ENCODE peak calls at places on chromosomes 6 and 20, in five cellular contexts. L is OCI-LY7, W is heart left ventricle, U is stomach, I is A549. B is an unnamed sample.

GRCh38 chr6:19759117-19759880 is 77.9 kb upstream of the ID4 start:
- DNase-seq in L (no peak), W (no peak), U (no peak), I (peak; percentile 11), B (peak; percentile 45)

GRCh38 chr6:136639671-136640070 is 89.4 kb upstream of the MAP7 start:
- DNase-seq in L (no peak), W (no peak), U (no peak), I (no peak), B (no peak)

GRCh38 chr6:42268016-42268834 is 50.6 kb upstream of the MRPS10 start:
- DNase-seq in L (no peak), W (no peak), U (no peak), I (no peak), B (no peak)

GRCh38 chr20:49843139-49843538 is 30.5 kb downstream of the SLC9A8 start:
- DNase-seq in L (no peak), W (no peak), U (no peak), I (no peak), B (no peak)

GRCh38 chr20:14775778-14776177 is 438.4 kb upstream of the FLRT3 start:
- DNase-seq in L (no peak), W (no peak), U (peak; percentile 58), I (peak; percentile 89), B (peak; percentile 27)

GRCh38 chr20:51220293-51220706 is 197.4 kb upstream of the KCNG1 start:
- DNase-seq in L (peak; percentile 24), W (no peak), U (peak; percentile 30), I (peak; percentile 33), B (peak; percentile 77)

GRCh38 chr20:15895560-15896084 is 677.6 kb downstream of the KIF16B start:
- DNase-seq in L (no peak), W (no peak), U (no peak), I (no peak), B (no peak)

GRCh38 chr20:33711446-33711738 is 8.7 kb downstream of the PXMP4 start:
- DNase-seq in L (no peak), W (no peak), U (no peak), I (no peak), B (no peak)

GRCh38 chr6:89999995-90000825 is 105.9 kb downstream of the GJA10 start:
- DNase-seq in L (no peak), W (no peak), U (no peak), I (no peak), B (no peak)

GRCh38 chr6:146620655-146621054 is 21.9 kb downstream of the ADGB start:
- DNase-seq in L (no peak), W (no peak), U (no peak), I (no peak), B (no peak)

GRCh38 chr20:41927189-41927588 is 309.0 kb upstream of the CHD6 start:
- DNase-seq in L (no peak), W (no peak), U (no peak), I (no peak), B (no peak)

GRCh38 chr6:22596011-22596410 is 26.6 kb downstream of the HDGFL1 start:
- DNase-seq in L (no peak), W (no peak), U (no peak), I (no peak), B (peak; percentile 18)

GRCh38 chr6:107102414-107102805 is 12.9 kb downstream of the BEND3 start:
- DNase-seq in L (peak; percentile 92), W (no peak), U (no peak), I (no peak), B (no peak)

GRCh38 chr20:59055302-59055701 is 12.7 kb upstream of the PRELID3B start:
- DNase-seq in L (peak; percentile 33), W (no peak), U (no peak), I (peak; percentile 30), B (no peak)

GRCh38 chr6:118708736-118709135 is 57.3 kb upstream of the CEP85L start:
- DNase-seq in L (no peak), W (no peak), U (no peak), I (peak; percentile 57), B (peak; percentile 38)

GRCh38 chr6:143232849-143233248 is 172.2 kb downstream of the AIG1 start:
- DNase-seq in L (peak; percentile 20), W (peak; percentile 28), U (peak; percentile 30), I (peak; percentile 50), B (peak; percentile 30)

GRCh38 chr20:50655325-50655880 is 35.9 kb downstream of the RIPOR3 start:
- DNase-seq in L (no peak), W (peak; percentile 83), U (no peak), I (no peak), B (no peak)

GRCh38 chr20:8309638-8310037 is 177.6 kb downstream of the PLCB1 start:
- DNase-seq in L (no peak), W (no peak), U (no peak), I (no peak), B (no peak)

GRCh38 chr20:49750611-49751396 is 37.1 kb upstream of the B4GALT5 start:
- DNase-seq in L (peak; percentile 89), W (no peak), U (no peak), I (no peak), B (no peak)

GRCh38 chr20:21557246-21557982 is 43.5 kb upstream of the NKX2-2 start:
- DNase-seq in L (no peak), W (no peak), U (no peak), I (no peak), B (no peak)

GRCh38 chr6:113645986-113646385 is 211.2 kb upstream of the MARCKS start:
- DNase-seq in L (no peak), W (no peak), U (no peak), I (no peak), B (no peak)

GRCh38 chr6:3454206-3455016 is 2.4 kb downstream of the SLC22A23 start:
- DNase-seq in L (no peak), W (no peak), U (no peak), I (no peak), B (peak; percentile 34)

GRCh38 chr6:113184736-113185135 is 672.4 kb upstream of the MARCKS start:
- DNase-seq in L (no peak), W (peak; percentile 87), U (no peak), I (no peak), B (no peak)

GRCh38 chr6:133208183-133208755 is 32.9 kb upstream of the EYA4 start:
- DNase-seq in L (no peak), W (no peak), U (no peak), I (no peak), B (no peak)

GRCh38 chr20:54063998-54064676 is 6.3 kb downstream of the BCAS1 start:
- DNase-seq in L (no peak), W (no peak), U (no peak), I (no peak), B (no peak)

GRCh38 chr6:159713984-159714383 is 13.3 kb upstream of the WTAP start:
- DNase-seq in L (no peak), W (no peak), U (no peak), I (no peak), B (no peak)

GRCh38 chr20:52311209-52311794 is 119.7 kb upstream of the ZFP64 start:
- DNase-seq in L (no peak), W (no peak), U (no peak), I (no peak), B (no peak)

GRCh38 chr20:49285233-49285668 is 7.4 kb upstream of the ZNFX1 start:
- DNase-seq in L (peak; percentile 10), W (no peak), U (no peak), I (no peak), B (no peak)

GRCh38 chr20:2751868-2752630 is 48.4 kb downstream of the CPXM1 start:
- DNase-seq in L (no peak), W (no peak), U (peak; percentile 43), I (peak; percentile 42), B (no peak)

GRCh38 chr6:27872634-27873028 is 39.6 kb downstream of the OR2B2 start:
- DNase-seq in L (peak; percentile 78), W (no peak), U (no peak), I (no peak), B (no peak)

DNA sequence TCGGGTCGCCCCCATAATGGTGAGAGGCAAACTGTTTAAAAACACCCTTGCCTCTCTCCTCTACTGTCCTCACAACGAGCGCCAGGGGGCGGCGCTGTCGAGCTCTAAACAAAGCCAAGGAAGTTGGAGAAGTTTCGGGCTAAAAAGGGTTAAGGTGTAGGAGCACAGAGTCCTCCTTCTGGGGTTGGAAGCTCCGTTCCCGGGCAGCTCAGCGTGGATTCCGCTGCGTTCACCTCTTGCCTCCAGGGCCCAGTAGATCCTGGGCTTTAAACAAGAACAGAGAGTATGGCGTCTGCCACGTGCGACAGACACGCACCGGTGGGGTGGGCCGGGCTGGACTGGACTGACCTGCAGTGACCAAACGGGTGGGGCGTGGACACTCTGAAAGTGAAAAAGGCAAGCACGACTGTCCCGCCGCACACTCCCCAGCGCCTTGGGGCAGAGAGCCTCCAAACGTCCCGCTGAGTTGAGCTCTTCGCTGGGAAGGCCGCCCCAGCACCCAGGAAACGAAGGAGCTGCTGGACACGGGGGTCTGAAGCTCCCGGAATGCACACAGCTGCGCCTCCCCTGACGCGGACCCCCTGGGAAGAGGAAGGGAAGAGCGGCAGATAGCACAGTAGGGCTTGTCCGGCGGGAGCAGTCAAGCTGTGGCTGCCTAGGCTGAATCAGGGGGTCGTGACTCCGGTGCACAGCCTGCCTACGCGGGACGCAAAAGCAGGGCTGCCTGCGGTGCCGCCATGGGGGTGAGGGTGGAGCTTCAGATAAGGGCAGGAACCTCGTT is 1.6 kb upstream of the THBD start:
- DNase-seq in L (no peak), W (peak; percentile 88), U (peak; percentile 78), I (peak; percentile 77), B (peak; percentile 57)
- TF ChIP-seq CTCF in L (peak; percentile 21), W (peak; percentile 76), U (peak; percentile 38), I (peak; percentile 76), B (peak; percentile 77)

GRCh38 chr6:106085687-106085983 is 501 bp upstream of the PRDM1 start:
- DNase-seq in L (no peak), W (no peak), U (no peak), I (no peak), B (no peak)
- H3K27ac ChIP-seq in L (peak overlapping the region; percentile 87), W (peak overlapping the region; percentile 52), U (peak overlapping the region; percentile 93), I (peak overlapping the region; percentile 88), B (no peak overlapping the region)

DNA sequence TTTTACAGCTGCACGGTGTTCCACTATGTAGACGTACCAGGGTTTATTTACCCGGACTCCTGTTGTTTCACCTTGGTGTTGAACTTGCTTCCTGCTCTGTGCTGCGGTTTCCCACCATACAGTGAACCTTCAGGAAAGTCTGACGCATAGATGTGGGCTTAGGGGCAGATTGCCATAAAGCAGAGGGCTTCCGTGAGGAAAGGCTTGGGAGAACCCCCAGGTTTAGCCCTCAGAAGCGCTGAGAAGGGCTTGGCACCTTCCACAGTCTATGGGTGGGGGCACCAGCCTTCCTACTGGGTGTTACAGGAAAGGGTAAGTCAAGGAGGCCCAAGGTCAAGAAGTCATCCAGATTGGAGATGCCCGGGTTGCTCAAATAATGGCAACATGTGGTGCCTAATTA is 19.2 kb upstream of the MRPS18A start:
- DNase-seq in L (no peak), W (no peak), U (no peak), I (no peak), B (no peak)
- TF ChIP-seq CTCF in L (no peak), W (no peak), U (no peak), I (no peak), B (no peak)

DNA sequence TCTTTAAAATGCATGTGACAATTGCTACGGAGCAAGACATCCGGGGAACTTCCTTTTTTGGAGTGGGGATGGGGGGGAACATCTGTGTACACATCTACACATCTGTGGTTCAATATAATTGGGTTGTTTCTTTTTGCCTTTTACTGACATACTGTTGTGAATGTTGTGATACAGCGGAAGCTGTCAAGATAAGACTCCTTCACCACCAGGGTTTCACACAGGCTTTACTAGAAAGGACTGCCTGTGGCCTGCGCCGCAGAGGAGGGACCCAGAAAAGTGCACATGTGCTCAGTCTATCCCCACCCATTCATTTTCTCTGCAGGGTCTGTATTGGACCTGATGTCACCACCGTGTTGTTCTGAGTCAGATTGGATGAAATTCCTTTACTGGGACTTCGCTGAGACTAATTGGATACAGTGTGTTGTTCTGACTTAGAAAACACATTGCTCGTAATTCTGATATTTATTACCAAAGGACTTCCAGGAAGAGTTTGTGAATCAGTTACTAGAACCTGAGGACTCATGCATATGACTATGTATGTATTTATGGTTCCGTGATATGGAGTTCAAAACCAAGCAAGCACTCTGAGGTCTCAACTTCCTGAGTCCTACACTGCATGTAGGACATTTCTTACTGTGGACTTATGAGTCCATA is 98.7 kb upstream of the SGK1 start:
- DNase-seq in L (no peak), W (no peak), U (no peak), I (peak; percentile 29), B (no peak)
- H3K27ac ChIP-seq in L (no peak overlapping the region), W (no peak overlapping the region), U (no peak overlapping the region), I (peak overlapping the region; percentile 58), B (no peak overlapping the region)